ENCODE peak calls at places on chromosome 3, in eight cellular contexts. H is pancreas, F is neural progenitor cell, L is left ventricle myocardium inferior, O is mesendoderm, P is neuronal stem cell, Z is MM.1S, S is uterus. I is an unnamed sample. For H3K4me1, the result is how much of the 10 kb centered on the place peaks cover.

GRCh38 chr3:149390316-149390715 is 12.9 kb upstream of the TM4SF1 start:
- DNase-seq in O (no peak), S (no peak), P (no peak), L (no peak), F (no peak), H (no peak), Z (no peak), I (no peak)

GRCh38 chr3:15610083-15610482 is 8.5 kb downstream of the BTD start:
- DNase-seq in S (no peak), O (no peak), Z (no peak), P (no peak), H (no peak), L (no peak), F (no peak), I (peak)

GRCh38 chr3:113035387-113035982 is 44.7 kb downstream of the GTPBP8 start:
- DNase-seq in P (peak), S (no peak), F (peak), O (peak), H (no peak), L (no peak), Z (peak), I (peak)

GRCh38 chr3:121545564-121546455 is at the start of gene POLQ:
- DNase-seq in L (peak), S (peak), H (peak), Z (peak), P (peak), O (peak), F (peak), I (peak)

GRCh38 chr3:157134620-157135191 is 25.2 kb downstream of the CCNL1 start:
- DNase-seq in F (no peak), S (no peak), P (no peak), H (no peak), O (no peak), L (no peak), Z (peak), I (peak)

GRCh38 chr3:108136888-108137814 is 46.3 kb upstream of the CD47 start:
- DNase-seq in O (no peak), P (no peak), H (no peak), F (no peak), S (no peak), Z (no peak), L (no peak), I (no peak)

GRCh38 chr3:116483135-116483534 is 37.8 kb upstream of the LSAMP start:
- DNase-seq in H (no peak), L (no peak), Z (no peak), S (no peak), O (no peak), P (no peak), F (no peak), I (no peak)

GRCh38 chr3:165895919-165896318 is 58.7 kb upstream of the BCHE start:
- DNase-seq in Z (peak), S (no peak), F (peak), O (peak), L (no peak), P (peak), H (no peak), I (no peak)

GRCh38 chr3:132210476-132211346 is 106.5 kb upstream of the ACP3 start:
- DNase-seq in S (no peak), L (no peak), P (peak), H (peak), F (peak), O (peak), Z (peak), I (no peak)

GRCh38 chr3:60304103-60304502 is 947.1 kb downstream of the FHIT start:
- DNase-seq in S (no peak), L (no peak), P (no peak), F (no peak), Z (no peak), H (no peak), O (peak), I (no peak)

GRCh38 chr3:122508135-122508914 is 6.4 kb downstream of the KPNA1 start:
- DNase-seq in L (no peak), H (no peak), O (no peak), Z (no peak), P (no peak), F (no peak), S (no peak), I (no peak)

GRCh38 chr3:12423918-12424634 is 60.2 kb upstream of the TSEN2 start:
- DNase-seq in Z (no peak), H (no peak), P (no peak), L (no peak), F (no peak), O (peak), S (no peak), I (peak)

GRCh38 chr3:111045564-111045963 is 26.1 kb upstream of the NECTIN3 start:
- DNase-seq in P (no peak), L (no peak), Z (no peak), S (no peak), O (peak), F (no peak), H (no peak), I (no peak)

GRCh38 chr3:128328546-128329458 is 137.9 kb downstream of the DNAJB8 start:
- DNase-seq in H (no peak), S (no peak), O (no peak), Z (no peak), P (no peak), L (no peak), F (no peak), I (no peak)

GRCh38 chr3:102332205-102332604 is 102.6 kb upstream of the ZPLD1 start:
- DNase-seq in S (no peak), Z (no peak), L (no peak), H (no peak), F (no peak), O (no peak), P (no peak), I (no peak)

GRCh38 chr3:8095724-8096123 is 405.9 kb upstream of the LMCD1 start:
- DNase-seq in Z (no peak), S (no peak), F (peak), O (peak), H (no peak), P (no peak), L (no peak), I (no peak)

GRCh38 chr3:54093849-54094248 is 28.5 kb upstream of the CACNA2D3 start:
- DNase-seq in S (no peak), Z (no peak), F (no peak), L (no peak), P (no peak), H (no peak), O (no peak), I (no peak)

GRCh38 chr3:133943639-133944131 is 48.0 kb upstream of the RAB6B start:
- DNase-seq in F (no peak), H (no peak), Z (no peak), L (no peak), S (no peak), P (no peak), O (no peak), I (no peak)

GRCh38 chr3:100852882-100853281 is 140.3 kb downstream of the ABI3BP start:
- DNase-seq in P (no peak), S (no peak), L (no peak), H (no peak), Z (no peak), F (no peak), O (no peak), I (no peak)

GRCh38 chr3:43794776-43795175 is 104.0 kb downstream of the ABHD5 start:
- DNase-seq in F (no peak), Z (no peak), S (no peak), O (peak), H (no peak), P (no peak), L (no peak), I (no peak)

GRCh38 chr3:123818324-123818920 is 65.7 kb downstream of the MYLK start:
- DNase-seq in F (no peak), S (no peak), L (no peak), P (no peak), O (no peak), Z (no peak), H (no peak), I (no peak)

GRCh38 chr3:124158174-124158812 is 166.4 kb upstream of the ROPN1 start:
- DNase-seq in P (no peak), F (no peak), Z (no peak), H (no peak), L (no peak), S (peak), O (peak), I (no peak)

GRCh38 chr3:78165876-78166275 is 1126.0 kb downstream of the ROBO2 start:
- DNase-seq in O (no peak), Z (no peak), S (no peak), F (no peak), L (no peak), P (no peak), H (no peak), I (no peak)

GRCh38 chr3:32817561-32818430 is at the start of gene TRIM71:
- DNase-seq in O (peak), P (no peak), L (no peak), F (peak), H (peak), S (no peak), Z (no peak), I (no peak)

GRCh38 chr3:4843619-4844018 is 135.6 kb upstream of the BHLHE40 start:
- DNase-seq in S (no peak), H (no peak), P (no peak), F (no peak), Z (no peak), L (no peak), O (no peak), I (no peak)

GRCh38 chr3:113773381-113773780 is 26.5 kb downstream of the ATP6V1A start:
- DNase-seq in Z (no peak), S (no peak), H (no peak), F (no peak), L (no peak), P (no peak), O (no peak), I (no peak)

GRCh38 chr3:184737641-184738518 is 26.0 kb upstream of the MAGEF1 start:
- DNase-seq in L (no peak), H (peak), P (no peak), O (no peak), F (no peak), Z (no peak), S (peak), I (no peak)
- H3K4me3 ChIP-seq in L (no peak), H (no peak), P (no peak), O (no peak), F (no peak), Z (no peak), S (no peak), I (no peak)

GRCh38 chr3:14320221-14320620 is 82.2 kb upstream of the SLC6A6 start:
- DNase-seq in P (no peak), F (no peak), Z (no peak), L (no peak), H (no peak), O (no peak), S (no peak), I (no peak)
- H3K27ac ChIP-seq in P (no peak), F (no peak), Z (no peak), L (no peak), H (no peak), O (no peak), S (no peak), I (no peak)

GRCh38 chr3:195893516-195893915 is 14.8 kb downstream of the TNK2 start:
- DNase-seq in P (no peak), O (no peak), F (no peak), Z (no peak), H (peak), L (no peak), S (no peak), I (peak)
- H3K4me1 ChIP-seq in P (under half), O (under half), F (half or more), Z (under half), H (under half), L (half or more), S (under half), I (under half)

GRCh38 chr3:48465531-48466378 is 19.2 kb downstream of the ATRIP start:
- DNase-seq in Z (peak), O (peak), F (peak), L (peak), P (peak), H (peak), S (peak), I (peak)

GRCh38 chr3:48467110-48467454 is 20.5 kb downstream of the ATRIP start:
- DNase-seq in O (no peak), L (no peak), F (no peak), S (no peak), P (no peak), Z (no peak), H (peak), I (no peak)

GRCh38 chr3:48465237-48465530 is 18.6 kb downstream of the ATRIP start:
- DNase-seq in Z (no peak), F (no peak), S (no peak), P (no peak), O (no peak), H (no peak), L (no peak), I (no peak)

GRCh38 chr3:48467473-48468267 is 21.1 kb downstream of the ATRIP start:
- DNase-seq in P (no peak), H (no peak), F (no peak), S (no peak), O (no peak), Z (no peak), L (no peak), I (no peak)

GRCh38 chr3:48466386-48467109 is 20.0 kb downstream of the ATRIP start:
- DNase-seq in H (peak), P (no peak), S (peak), F (no peak), L (peak), O (no peak), Z (peak), I (peak)
- H3K4me3 ChIP-seq in H (peak), P (peak), S (peak), F (no peak), L (peak), O (no peak), Z (peak), I (peak)

GRCh38 chr3:115062009-115062408 is 85.1 kb downstream of the ZBTB20 start:
- DNase-seq in Z (no peak), O (no peak), S (no peak), L (no peak), H (no peak), P (no peak), F (no peak), I (no peak)

DNA sequence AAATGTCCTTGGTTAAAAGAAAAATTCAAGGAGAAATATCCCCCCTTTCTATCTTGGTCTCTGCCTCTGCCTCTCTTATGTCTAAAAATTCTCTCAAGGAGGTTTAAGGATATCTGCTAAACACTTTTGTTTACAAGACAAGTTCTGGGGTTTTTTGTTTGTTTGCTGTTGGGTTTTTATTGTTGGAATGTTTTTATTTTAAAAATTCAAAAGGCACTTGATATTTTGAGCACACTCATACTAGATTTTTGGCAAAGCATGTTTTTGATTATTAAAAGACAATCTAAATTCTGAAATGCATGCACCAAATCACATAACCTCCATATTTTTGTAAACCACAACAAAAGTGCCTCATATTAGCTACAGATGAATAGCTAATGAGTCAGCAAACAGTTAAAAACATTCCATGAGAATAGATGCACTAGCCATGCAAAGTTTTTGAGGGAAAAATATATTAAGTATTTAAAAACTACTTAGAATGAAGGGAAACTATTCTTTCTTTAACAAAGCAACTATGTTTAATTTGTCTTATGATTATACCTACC is 84.6 kb downstream of the ZBTB20 start:
- DNase-seq in S (no peak), O (no peak), P (no peak), H (no peak), F (no peak), L (no peak), Z (no peak), I (no peak)
- H3K27ac ChIP-seq in S (no peak), O (no peak), P (no peak), H (no peak), F (no peak), L (no peak), Z (no peak), I (no peak)

I was measured in right cardiac atrium.